ENCODE peak calls at places on chromosomes 13 and 19, in six cellular contexts. I, D, V, U, H and Y are unnamed samples.

GRCh38 chr13:75787249-75787940 is 151.3 kb downstream of the LMO7 start:
- DNase-seq in I (no peak), D (no peak), V (no peak), U (no peak), H (no peak), Y (no peak)

GRCh38 chr13:80363890-80364503 is 23.1 kb upstream of the SPRY2 start:
- DNase-seq in I (no peak), D (no peak), V (no peak), U (no peak), H (no peak), Y (peak; percentile 28)

GRCh38 chr19:15810335-15810734 is 5.1 kb downstream of the OR10H1 start:
- DNase-seq in I (no peak), D (no peak), V (no peak), U (no peak), H (no peak), Y (no peak)

GRCh38 chr13:95295026-95295425 is 6.2 kb downstream of the ABCC4 start:
- DNase-seq in I (no peak), D (no peak), V (no peak), U (no peak), H (no peak), Y (no peak)

GRCh38 chr19:29596885-29597525 is 9.1 kb upstream of the POP4 start:
- DNase-seq in I (peak; percentile 33), D (no peak), V (no peak), U (no peak), H (no peak), Y (no peak)

GRCh38 chr19:36030264-36031148 is 2.2 kb downstream of the CLIP3 start:
- DNase-seq in I (no peak), D (no peak), V (no peak), U (no peak), H (no peak), Y (no peak)

GRCh38 chr19:52961981-52962380 is 700 bp downstream of the ZNF816 start:
- DNase-seq in I (no peak), D (no peak), V (no peak), U (no peak), H (no peak), Y (no peak)

GRCh38 chr19:35037716-35038622 is 3.6 kb upstream of the HPN start:
- DNase-seq in I (no peak), D (no peak), V (no peak), U (no peak), H (no peak), Y (no peak)

GRCh38 chr19:1580957-1581356 is 11.7 kb downstream of the MBD3 start:
- DNase-seq in I (no peak), D (no peak), V (no peak), U (no peak), H (no peak), Y (no peak)

GRCh38 chr19:41421314-41421713 is 5.9 kb downstream of the B3GNT8 start:
- DNase-seq in I (no peak), D (no peak), V (no peak), U (no peak), H (no peak), Y (no peak)

GRCh38 chr19:56132316-56132822 is 8.7 kb upstream of the ZNF444 start:
- DNase-seq in I (no peak), D (no peak), V (no peak), U (no peak), H (no peak), Y (no peak)

GRCh38 chr13:26601669-26602068 is 44.2 kb downstream of the WASF3 start:
- DNase-seq in I (no peak), D (no peak), V (no peak), U (no peak), H (no peak), Y (peak; percentile 73)

GRCh38 chr19:10260141-10260584 is 8.1 kb downstream of the MRPL4 start:
- DNase-seq in I (no peak), D (no peak), V (no peak), U (no peak), H (no peak), Y (no peak)

GRCh38 chr13:20997301-20998061 is 63.9 kb downstream of the LATS2 start:
- DNase-seq in I (no peak), D (peak; percentile 43), V (no peak), U (no peak), H (no peak), Y (no peak)

GRCh38 chr13:83086948-83087347 is 795.3 kb downstream of the SLITRK1 start:
- DNase-seq in I (no peak), D (no peak), V (no peak), U (no peak), H (no peak), Y (no peak)

GRCh38 chr19:12880551-12881171 is 588 bp downstream of the DNASE2 start:
- DNase-seq in I (no peak), D (no peak), V (peak; percentile 45), U (no peak), H (peak; percentile 55), Y (no peak)

GRCh38 chr13:47126432-47126831 is 229.6 kb upstream of the HTR2A start:
- DNase-seq in I (no peak), D (no peak), V (no peak), U (no peak), H (no peak), Y (no peak)

DNA sequence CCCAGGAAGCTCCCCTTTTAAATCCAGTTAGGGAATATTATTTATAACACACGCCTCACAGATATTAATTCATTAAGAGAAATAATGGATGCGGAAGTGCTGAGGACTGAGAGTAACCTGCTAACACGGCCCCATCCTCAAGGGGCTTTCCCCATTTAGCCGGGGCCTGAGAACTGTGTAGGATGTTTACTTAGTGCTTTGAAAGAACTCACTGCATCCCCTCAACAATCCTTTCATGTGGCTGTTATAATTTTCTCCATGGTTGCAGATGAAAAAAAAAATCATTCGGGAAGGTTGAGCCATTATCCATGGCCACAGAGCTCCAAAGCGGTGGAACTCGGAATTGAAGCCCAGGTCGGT is 98.2 kb downstream of the ING1 start:
- DNase-seq in I (no peak), D (no peak), V (no peak), U (no peak), H (no peak), Y (no peak)
- H3K4me3 ChIP-seq in I (no peak overlapping the region), D (no peak overlapping the region), V (no peak overlapping the region), U (no peak overlapping the region), H (no peak overlapping the region), Y (no peak overlapping the region)

GRCh38 chr13:57627663-57628062 is 3.9 kb upstream of the PCDH17 start:
- DNase-seq in I (no peak), D (no peak), V (no peak), U (no peak), H (no peak), Y (peak; percentile 28)
- H3K4me3 ChIP-seq in I (no peak overlapping the region), D (no peak overlapping the region), V (no peak overlapping the region), U (no peak overlapping the region), H (no peak overlapping the region), Y (no peak overlapping the region)

GRCh38 chr19:3669616-3670257 is 30.5 kb downstream of the PIP5K1C start:
- DNase-seq in I (no peak), D (no peak), V (no peak), U (no peak), H (no peak), Y (no peak)

GRCh38 chr19:3667766-3668165 is 32.5 kb downstream of the PIP5K1C start:
- DNase-seq in I (no peak), D (no peak), V (no peak), U (no peak), H (no peak), Y (no peak)

GRCh38 chr19:3667037-3667638 is 33.1 kb downstream of the PIP5K1C start:
- DNase-seq in I (no peak), D (no peak), V (no peak), U (no peak), H (no peak), Y (no peak)

GRCh38 chr19:3669134-3669436 is 31.2 kb downstream of the PIP5K1C start:
- DNase-seq in I (no peak), D (no peak), V (no peak), U (no peak), H (no peak), Y (no peak)

GRCh38 chr19:3668331-3669133 is 31.7 kb downstream of the PIP5K1C start:
- DNase-seq in I (no peak), D (no peak), V (no peak), U (no peak), H (no peak), Y (no peak)
- H3K4me3 ChIP-seq in I (no peak overlapping the region), D (no peak overlapping the region), V (no peak overlapping the region), U (no peak overlapping the region), H (no peak overlapping the region), Y (no peak overlapping the region)

GRCh38 chr19:14561832-14562351 is 10.0 kb downstream of the NDUFB7 start:
- DNase-seq in I (no peak), D (no peak), V (no peak), U (no peak), H (no peak), Y (no peak)
- H3K4me3 ChIP-seq in I (no peak overlapping the region), D (no peak overlapping the region), V (no peak overlapping the region), U (no peak overlapping the region), H (peak overlapping the region; percentile 14), Y (no peak overlapping the region)

DNA sequence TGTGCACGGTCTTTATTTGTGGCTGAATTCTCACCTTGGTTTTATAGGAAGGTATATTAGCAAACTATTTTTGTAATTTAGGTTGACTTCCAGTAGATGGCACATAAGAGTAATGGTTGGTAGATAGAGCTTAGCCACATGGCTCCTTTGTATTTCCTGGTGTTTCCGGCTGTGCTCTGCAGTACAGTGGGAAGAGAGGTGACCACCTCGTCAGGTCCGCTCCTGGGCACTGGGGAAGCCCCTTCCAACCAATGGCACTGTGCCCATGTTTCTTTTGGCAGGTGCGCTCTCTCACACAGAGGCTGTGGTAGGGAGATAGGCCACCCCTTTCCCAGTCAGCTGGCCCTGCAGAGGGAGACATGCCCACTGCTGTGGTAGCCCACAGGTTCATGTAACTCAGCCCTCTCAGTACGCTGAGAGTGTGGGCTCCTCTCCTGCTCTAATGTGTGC is 74.3 kb upstream of the ATP12A start:
- DNase-seq in I (no peak), D (no peak), V (peak; percentile 56), U (no peak), H (peak; percentile 18), Y (no peak)
- H3K4me3 ChIP-seq in I (no peak overlapping the region), D (no peak overlapping the region), V (no peak overlapping the region), U (no peak overlapping the region), H (no peak overlapping the region), Y (no peak overlapping the region)

GRCh38 chr13:112067121-112067741 is at the start of gene SOX1:
- DNase-seq in I (no peak), D (no peak), V (no peak), U (no peak), H (no peak), Y (no peak)

GRCh38 chr13:112064222-112064621 is 2.7 kb upstream of the SOX1 start:
- DNase-seq in I (no peak), D (no peak), V (no peak), U (no peak), H (no peak), Y (no peak)

GRCh38 chr13:112066624-112067004 is 335 bp upstream of the SOX1 start:
- DNase-seq in I (no peak), D (no peak), V (no peak), U (peak; percentile 35), H (peak; percentile 27), Y (peak; percentile 82)

GRCh38 chr13:112065521-112065866 is 1.5 kb upstream of the SOX1 start:
- DNase-seq in I (no peak), D (no peak), V (no peak), U (no peak), H (no peak), Y (peak; percentile 32)

GRCh38 chr13:112065867-112066623 is 904 bp upstream of the SOX1 start:
- DNase-seq in I (no peak), D (no peak), V (no peak), U (no peak), H (no peak), Y (no peak)
- H3K4me3 ChIP-seq in I (no peak overlapping the region), D (no peak overlapping the region), V (peak overlapping the region; percentile 15), U (no peak overlapping the region), H (peak overlapping the region; percentile 18), Y (peak overlapping the region; percentile 50)